ENCODE peak calls at places on chromosomes 3 and 15, in six cellular contexts. One of them, this sample, is unnamed.

GRCh38 chr15:83695246-83695645 is 41.3 kb downstream of the ADAMTSL3 start:
- DNase-seq in T-helper 17 cell: no peak
- DNase-seq in GDM1: no peak
- DNase-seq in amniotic epithelial cell: peak
- DNase-seq in SW 1271: no peak
- DNase-seq in stimulated activated CD8-positive, alpha-beta memory T cell treated with anti-CD3 and anti-CD28 coated beads, Interleukin-2, amount 100 ng/mL, for 48 hours: no peak
- DNase-seq in this sample: no peak

GRCh38 chr3:54198556-54198955 is 76.2 kb downstream of the CACNA2D3 start:
- DNase-seq in T-helper 17 cell: no peak
- DNase-seq in GDM1: no peak
- DNase-seq in amniotic epithelial cell: no peak
- DNase-seq in SW 1271: no peak
- DNase-seq in stimulated activated CD8-positive, alpha-beta memory T cell treated with anti-CD3 and anti-CD28 coated beads, Interleukin-2, amount 100 ng/mL, for 48 hours: no peak
- DNase-seq in this sample: no peak

GRCh38 chr15:79682851-79683288 is 213.9 kb downstream of the MTHFS start:
- DNase-seq in T-helper 17 cell: no peak
- DNase-seq in GDM1: no peak
- DNase-seq in amniotic epithelial cell: peak
- DNase-seq in SW 1271: no peak
- DNase-seq in stimulated activated CD8-positive, alpha-beta memory T cell treated with anti-CD3 and anti-CD28 coated beads, Interleukin-2, amount 100 ng/mL, for 48 hours: no peak
- DNase-seq in this sample: no peak

GRCh38 chr3:196638922-196639516 is 475 bp upstream of the NRROS start:
- DNase-seq in T-helper 17 cell: no peak
- DNase-seq in GDM1: no peak
- DNase-seq in amniotic epithelial cell: no peak
- DNase-seq in SW 1271: no peak
- DNase-seq in stimulated activated CD8-positive, alpha-beta memory T cell treated with anti-CD3 and anti-CD28 coated beads, Interleukin-2, amount 100 ng/mL, for 48 hours: no peak
- DNase-seq in this sample: no peak

GRCh38 chr15:25339431-25339830 is 99.4 kb downstream of the UBE3A start:
- DNase-seq in T-helper 17 cell: no peak
- DNase-seq in GDM1: no peak
- DNase-seq in amniotic epithelial cell: no peak
- DNase-seq in SW 1271: no peak
- DNase-seq in stimulated activated CD8-positive, alpha-beta memory T cell treated with anti-CD3 and anti-CD28 coated beads, Interleukin-2, amount 100 ng/mL, for 48 hours: no peak
- DNase-seq in this sample: no peak

GRCh38 chr3:190384241-190384863 is 3.6 kb upstream of the CLDN16 start:
- DNase-seq in T-helper 17 cell: no peak
- DNase-seq in GDM1: no peak
- DNase-seq in amniotic epithelial cell: peak
- DNase-seq in SW 1271: peak
- DNase-seq in stimulated activated CD8-positive, alpha-beta memory T cell treated with anti-CD3 and anti-CD28 coated beads, Interleukin-2, amount 100 ng/mL, for 48 hours: peak
- DNase-seq in this sample: no peak

GRCh38 chr3:129320261-129320660 is 41.6 kb downstream of the HMCES start:
- DNase-seq in T-helper 17 cell: no peak
- DNase-seq in GDM1: no peak
- DNase-seq in amniotic epithelial cell: no peak
- DNase-seq in SW 1271: no peak
- DNase-seq in stimulated activated CD8-positive, alpha-beta memory T cell treated with anti-CD3 and anti-CD28 coated beads, Interleukin-2, amount 100 ng/mL, for 48 hours: no peak
- DNase-seq in this sample: no peak

GRCh38 chr3:73525591-73525990 is 99.2 kb downstream of the PDZRN3 start:
- DNase-seq in T-helper 17 cell: no peak
- DNase-seq in GDM1: no peak
- DNase-seq in amniotic epithelial cell: no peak
- DNase-seq in SW 1271: no peak
- DNase-seq in stimulated activated CD8-positive, alpha-beta memory T cell treated with anti-CD3 and anti-CD28 coated beads, Interleukin-2, amount 100 ng/mL, for 48 hours: no peak
- DNase-seq in this sample: no peak

GRCh38 chr3:114686624-114687023 is 392.8 kb downstream of the TIGIT start:
- DNase-seq in T-helper 17 cell: no peak
- DNase-seq in GDM1: peak
- DNase-seq in amniotic epithelial cell: no peak
- DNase-seq in SW 1271: no peak
- DNase-seq in stimulated activated CD8-positive, alpha-beta memory T cell treated with anti-CD3 and anti-CD28 coated beads, Interleukin-2, amount 100 ng/mL, for 48 hours: no peak
- DNase-seq in this sample: no peak

GRCh38 chr3:52402706-52403270 is 42.1 kb downstream of the SEMA3G start:
- DNase-seq in T-helper 17 cell: peak
- DNase-seq in GDM1: no peak
- DNase-seq in amniotic epithelial cell: no peak
- DNase-seq in SW 1271: no peak
- DNase-seq in stimulated activated CD8-positive, alpha-beta memory T cell treated with anti-CD3 and anti-CD28 coated beads, Interleukin-2, amount 100 ng/mL, for 48 hours: no peak
- DNase-seq in this sample: no peak

GRCh38 chr3:18443670-18444596 is 18.8 kb upstream of the SATB1 start:
- DNase-seq in T-helper 17 cell: no peak
- DNase-seq in GDM1: no peak
- DNase-seq in amniotic epithelial cell: no peak
- DNase-seq in SW 1271: no peak
- DNase-seq in stimulated activated CD8-positive, alpha-beta memory T cell treated with anti-CD3 and anti-CD28 coated beads, Interleukin-2, amount 100 ng/mL, for 48 hours: no peak
- DNase-seq in this sample: no peak

GRCh38 chr15:85620321-85621044 is 174.2 kb downstream of the KLHL25 start:
- DNase-seq in T-helper 17 cell: no peak
- DNase-seq in GDM1: no peak
- DNase-seq in amniotic epithelial cell: peak
- DNase-seq in SW 1271: no peak
- DNase-seq in stimulated activated CD8-positive, alpha-beta memory T cell treated with anti-CD3 and anti-CD28 coated beads, Interleukin-2, amount 100 ng/mL, for 48 hours: no peak
- DNase-seq in this sample: no peak

GRCh38 chr3:50545781-50546180 is 21.8 kb downstream of the C3orf18 start:
- DNase-seq in T-helper 17 cell: no peak
- DNase-seq in GDM1: no peak
- DNase-seq in amniotic epithelial cell: no peak
- DNase-seq in SW 1271: no peak
- DNase-seq in stimulated activated CD8-positive, alpha-beta memory T cell treated with anti-CD3 and anti-CD28 coated beads, Interleukin-2, amount 100 ng/mL, for 48 hours: no peak
- DNase-seq in this sample: no peak

GRCh38 chr3:47854720-47855455 is 52.0 kb downstream of the DHX30 start:
- DNase-seq in T-helper 17 cell: no peak
- DNase-seq in GDM1: no peak
- DNase-seq in amniotic epithelial cell: no peak
- DNase-seq in SW 1271: no peak
- DNase-seq in stimulated activated CD8-positive, alpha-beta memory T cell treated with anti-CD3 and anti-CD28 coated beads, Interleukin-2, amount 100 ng/mL, for 48 hours: no peak
- DNase-seq in this sample: no peak

GRCh38 chr15:26670116-26670515 is 102.8 kb downstream of the GABRB3 start:
- DNase-seq in T-helper 17 cell: no peak
- DNase-seq in GDM1: no peak
- DNase-seq in amniotic epithelial cell: no peak
- DNase-seq in SW 1271: no peak
- DNase-seq in stimulated activated CD8-positive, alpha-beta memory T cell treated with anti-CD3 and anti-CD28 coated beads, Interleukin-2, amount 100 ng/mL, for 48 hours: no peak
- DNase-seq in this sample: no peak

GRCh38 chr15:85789496-85789875 is 5.2 kb downstream of the KLHL25 start:
- DNase-seq in T-helper 17 cell: no peak
- DNase-seq in GDM1: no peak
- DNase-seq in amniotic epithelial cell: no peak
- DNase-seq in SW 1271: no peak
- DNase-seq in stimulated activated CD8-positive, alpha-beta memory T cell treated with anti-CD3 and anti-CD28 coated beads, Interleukin-2, amount 100 ng/mL, for 48 hours: no peak
- DNase-seq in this sample: no peak

GRCh38 chr15:44593042-44593736 is 56.2 kb downstream of the EIF3J start:
- DNase-seq in T-helper 17 cell: no peak
- DNase-seq in GDM1: no peak
- DNase-seq in amniotic epithelial cell: peak
- DNase-seq in SW 1271: no peak
- DNase-seq in stimulated activated CD8-positive, alpha-beta memory T cell treated with anti-CD3 and anti-CD28 coated beads, Interleukin-2, amount 100 ng/mL, for 48 hours: no peak
- DNase-seq in this sample: no peak

GRCh38 chr3:139302801-139303113 is 41.1 kb upstream of the MRPS22 start:
- DNase-seq in T-helper 17 cell: no peak
- DNase-seq in GDM1: no peak
- DNase-seq in amniotic epithelial cell: no peak
- DNase-seq in SW 1271: no peak
- DNase-seq in stimulated activated CD8-positive, alpha-beta memory T cell treated with anti-CD3 and anti-CD28 coated beads, Interleukin-2, amount 100 ng/mL, for 48 hours: no peak
- DNase-seq in this sample: no peak

GRCh38 chr15:62649793-62650420 is 392.6 kb upstream of the TPM1 start:
- DNase-seq in T-helper 17 cell: no peak
- DNase-seq in GDM1: peak
- DNase-seq in amniotic epithelial cell: peak
- DNase-seq in SW 1271: no peak
- DNase-seq in stimulated activated CD8-positive, alpha-beta memory T cell treated with anti-CD3 and anti-CD28 coated beads, Interleukin-2, amount 100 ng/mL, for 48 hours: peak
- DNase-seq in this sample: no peak

GRCh38 chr3:70531063-70531657 is 218.7 kb upstream of the MDFIC2 start:
- DNase-seq in T-helper 17 cell: no peak
- DNase-seq in GDM1: no peak
- DNase-seq in amniotic epithelial cell: peak
- DNase-seq in SW 1271: no peak
- DNase-seq in stimulated activated CD8-positive, alpha-beta memory T cell treated with anti-CD3 and anti-CD28 coated beads, Interleukin-2, amount 100 ng/mL, for 48 hours: no peak
- DNase-seq in this sample: no peak

GRCh38 chr3:9809239-9809614 is 835 bp upstream of the TTLL3 start:
- DNase-seq in T-helper 17 cell: no peak
- DNase-seq in GDM1: no peak
- DNase-seq in amniotic epithelial cell: no peak
- DNase-seq in SW 1271: no peak
- DNase-seq in stimulated activated CD8-positive, alpha-beta memory T cell treated with anti-CD3 and anti-CD28 coated beads, Interleukin-2, amount 100 ng/mL, for 48 hours: no peak
- DNase-seq in this sample: no peak

GRCh38 chr3:128076783-128077624 is 24.8 kb downstream of the SEC61A1 start:
- DNase-seq in T-helper 17 cell: peak
- DNase-seq in GDM1: peak
- DNase-seq in amniotic epithelial cell: no peak
- DNase-seq in SW 1271: no peak
- DNase-seq in stimulated activated CD8-positive, alpha-beta memory T cell treated with anti-CD3 and anti-CD28 coated beads, Interleukin-2, amount 100 ng/mL, for 48 hours: no peak
- DNase-seq in this sample: no peak

GRCh38 chr3:153339065-153339464 is 177.0 kb downstream of the RAP2B start:
- DNase-seq in T-helper 17 cell: no peak
- DNase-seq in GDM1: no peak
- DNase-seq in amniotic epithelial cell: no peak
- DNase-seq in SW 1271: no peak
- DNase-seq in stimulated activated CD8-positive, alpha-beta memory T cell treated with anti-CD3 and anti-CD28 coated beads, Interleukin-2, amount 100 ng/mL, for 48 hours: no peak
- DNase-seq in this sample: no peak

GRCh38 chr3:43922374-43922773 is 231.6 kb downstream of the ABHD5 start:
- DNase-seq in T-helper 17 cell: no peak
- DNase-seq in GDM1: no peak
- DNase-seq in amniotic epithelial cell: no peak
- DNase-seq in SW 1271: no peak
- DNase-seq in stimulated activated CD8-positive, alpha-beta memory T cell treated with anti-CD3 and anti-CD28 coated beads, Interleukin-2, amount 100 ng/mL, for 48 hours: no peak
- DNase-seq in this sample: no peak

GRCh38 chr15:55270301-55270700 is 19.3 kb downstream of the RAB27A start:
- DNase-seq in T-helper 17 cell: no peak
- DNase-seq in GDM1: no peak
- DNase-seq in amniotic epithelial cell: no peak
- DNase-seq in SW 1271: no peak
- DNase-seq in stimulated activated CD8-positive, alpha-beta memory T cell treated with anti-CD3 and anti-CD28 coated beads, Interleukin-2, amount 100 ng/mL, for 48 hours: no peak
- DNase-seq in this sample: no peak

GRCh38 chr3:179713643-179714090 is 60.8 kb downstream of the USP13 start:
- DNase-seq in T-helper 17 cell: no peak
- DNase-seq in GDM1: no peak
- DNase-seq in amniotic epithelial cell: peak
- DNase-seq in SW 1271: no peak
- DNase-seq in stimulated activated CD8-positive, alpha-beta memory T cell treated with anti-CD3 and anti-CD28 coated beads, Interleukin-2, amount 100 ng/mL, for 48 hours: no peak
- DNase-seq in this sample: no peak

GRCh38 chr3:10273697-10274305 is 18.9 kb downstream of the GHRL start:
- DNase-seq in T-helper 17 cell: no peak
- DNase-seq in GDM1: no peak
- DNase-seq in amniotic epithelial cell: peak
- DNase-seq in SW 1271: no peak
- DNase-seq in stimulated activated CD8-positive, alpha-beta memory T cell treated with anti-CD3 and anti-CD28 coated beads, Interleukin-2, amount 100 ng/mL, for 48 hours: no peak
- DNase-seq in this sample: no peak

GRCh38 chr15:43509002-43509922 is 8.1 kb upstream of the MAP1A start:
- DNase-seq in T-helper 17 cell: no peak
- DNase-seq in GDM1: no peak
- DNase-seq in amniotic epithelial cell: peak
- DNase-seq in SW 1271: no peak
- DNase-seq in stimulated activated CD8-positive, alpha-beta memory T cell treated with anti-CD3 and anti-CD28 coated beads, Interleukin-2, amount 100 ng/mL, for 48 hours: no peak
- DNase-seq in this sample: no peak

GRCh38 chr15:49282366-49282765 is 112.3 kb downstream of the GALK2 start:
- DNase-seq in T-helper 17 cell: no peak
- DNase-seq in GDM1: no peak
- DNase-seq in amniotic epithelial cell: peak
- DNase-seq in SW 1271: no peak
- DNase-seq in stimulated activated CD8-positive, alpha-beta memory T cell treated with anti-CD3 and anti-CD28 coated beads, Interleukin-2, amount 100 ng/mL, for 48 hours: no peak
- DNase-seq in this sample: no peak

GRCh38 chr3:84601303-84601702 is 357.5 kb upstream of the CADM2 start:
- DNase-seq in T-helper 17 cell: no peak
- DNase-seq in GDM1: no peak
- DNase-seq in amniotic epithelial cell: no peak
- DNase-seq in SW 1271: no peak
- DNase-seq in stimulated activated CD8-positive, alpha-beta memory T cell treated with anti-CD3 and anti-CD28 coated beads, Interleukin-2, amount 100 ng/mL, for 48 hours: no peak
- DNase-seq in this sample: no peak

GRCh38 chr15:73897441-73898261 is 24.3 kb downstream of the TBC1D21 start:
- DNase-seq in T-helper 17 cell: peak
- DNase-seq in GDM1: peak
- DNase-seq in amniotic epithelial cell: peak
- DNase-seq in SW 1271: peak
- DNase-seq in stimulated activated CD8-positive, alpha-beta memory T cell treated with anti-CD3 and anti-CD28 coated beads, Interleukin-2, amount 100 ng/mL, for 48 hours: peak
- DNase-seq in this sample: no peak

GRCh38 chr3:112925560-112925959 is 49.3 kb downstream of the CD200R1 start:
- DNase-seq in T-helper 17 cell: no peak
- DNase-seq in GDM1: no peak
- DNase-seq in amniotic epithelial cell: no peak
- DNase-seq in SW 1271: no peak
- DNase-seq in stimulated activated CD8-positive, alpha-beta memory T cell treated with anti-CD3 and anti-CD28 coated beads, Interleukin-2, amount 100 ng/mL, for 48 hours: no peak
- DNase-seq in this sample: no peak

GRCh38 chr3:169272533-169272932 is 391.0 kb downstream of the MECOM start:
- DNase-seq in T-helper 17 cell: no peak
- DNase-seq in GDM1: no peak
- DNase-seq in amniotic epithelial cell: no peak
- DNase-seq in SW 1271: no peak
- DNase-seq in stimulated activated CD8-positive, alpha-beta memory T cell treated with anti-CD3 and anti-CD28 coated beads, Interleukin-2, amount 100 ng/mL, for 48 hours: no peak
- DNase-seq in this sample: no peak